ENCODE peak calls at places on chromosomes 1 and 21, in five cellular contexts. F is HFFc6, N is progenitor cell of endocrine pancreas, J is prostate gland, Z is fibroblast of mammary gland. L is an unnamed sample.

GRCh38 chr21:14995695-14996490 is 68.9 kb downstream of the NRIP1 start:
- DNase-seq in F (peak), N (no peak), Z (peak), J (no peak), L (peak)

GRCh38 chr1:180482425-180483275 is 19.7 kb downstream of the ACBD6 start:
- DNase-seq in N (no peak), J (peak), Z (peak), F (peak), L (peak)

GRCh38 chr1:15345711-15346355 is 63.9 kb upstream of the EFHD2 start:
- DNase-seq in J (no peak), N (no peak), Z (no peak), F (no peak), L (peak)

GRCh38 chr21:36542312-36543101 is 62.6 kb upstream of the CLDN14 start:
- DNase-seq in N (no peak), Z (no peak), J (peak), F (no peak), L (no peak)

GRCh38 chr21:25837545-25838263 is 102.9 kb downstream of the GABPA start:
- DNase-seq in N (no peak), F (peak), J (no peak), Z (peak), L (peak)

GRCh38 chr1:111191496-111191895 is 8.9 kb downstream of the DENND2D start:
- DNase-seq in F (peak), Z (peak), J (no peak), N (no peak), L (peak)

GRCh38 chr1:1118011-1118892 is 2.4 kb upstream of the C1orf159 start:
- DNase-seq in F (no peak), N (no peak), J (no peak), Z (no peak), L (no peak)

GRCh38 chr21:46080171-46081021 is 17.5 kb upstream of the COL6A2 start:
- DNase-seq in F (no peak), J (no peak), N (peak), Z (no peak), L (no peak)

GRCh38 chr1:204130178-204130577 is 21.7 kb downstream of the ETNK2 start:
- DNase-seq in J (no peak), F (no peak), Z (no peak), N (no peak), L (no peak)

GRCh38 chr1:247857069-247857985 is at the start of gene TRIM58:
- DNase-seq in Z (no peak), N (peak), F (no peak), J (no peak), L (no peak)

GRCh38 chr1:229027622-229028182 is 243.2 kb upstream of the RAB4A start:
- DNase-seq in Z (peak), J (no peak), N (no peak), F (no peak), L (no peak)

GRCh38 chr1:223712856-223713494 is 636 bp downstream of the CAPN2 start:
- DNase-seq in J (no peak), N (no peak), F (no peak), Z (no peak), L (no peak)

GRCh38 chr1:244761279-244761678 is 74.2 kb upstream of the COX20 start:
- DNase-seq in N (no peak), J (no peak), Z (no peak), F (no peak), L (no peak)

GRCh38 chr1:60171793-60172192 is 98.2 kb upstream of the C1orf87 start:
- DNase-seq in F (peak), N (no peak), Z (peak), J (no peak), L (no peak)

GRCh38 chr1:17831619-17832018 is 76.5 kb downstream of the ACTL8 start:
- DNase-seq in Z (peak), N (peak), J (no peak), F (peak), L (peak)

GRCh38 chr1:178540646-178541045 is 27.7 kb downstream of the TEX35 start:
- DNase-seq in Z (peak), F (peak), N (no peak), J (no peak), L (peak)

GRCh38 chr1:56584910-56585528 is 5.7 kb upstream of the PLPP3 start:
- DNase-seq in F (peak), J (peak), N (no peak), Z (peak), L (peak)

DNA sequence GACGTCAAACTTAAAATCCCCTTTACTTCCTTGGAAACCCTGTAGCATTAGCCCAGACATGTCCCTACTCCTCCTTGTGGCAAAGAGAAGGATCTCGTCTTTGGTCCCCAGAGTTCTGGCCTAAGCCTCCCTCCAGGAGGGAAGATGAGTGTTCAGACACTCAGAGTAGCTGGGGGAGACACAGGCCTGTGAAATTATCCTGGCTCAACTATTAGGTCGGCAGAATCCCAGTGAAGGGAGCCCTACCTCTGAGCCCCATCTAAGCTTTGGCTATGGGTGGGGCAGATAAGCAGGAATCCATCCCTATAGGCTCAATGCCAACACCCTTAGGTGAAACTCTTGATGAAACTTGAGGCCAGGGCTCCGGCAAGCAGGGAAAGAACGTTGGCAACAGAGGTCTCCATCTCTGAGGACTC is 1.7 kb upstream of the SFN start:
- DNase-seq in F (peak), J (no peak), N (no peak), Z (peak), L (peak)
- TF ChIP-seq CTCF in F (peak), J (no peak), N (peak), Z (peak), L (peak)

GRCh38 chr1:166882893-166883292 is 6.8 kb upstream of the TADA1 start:
- DNase-seq in Z (peak), J (no peak), N (no peak), F (no peak), L (no peak)

GRCh38 chr1:166888710-166889109 is 12.6 kb upstream of the TADA1 start:
- DNase-seq in Z (peak), N (no peak), F (no peak), J (no peak), L (no peak)

GRCh38 chr1:166884971-166885370 is 8.9 kb upstream of the TADA1 start:
- DNase-seq in Z (no peak), N (no peak), F (no peak), J (no peak), L (no peak)

DNA sequence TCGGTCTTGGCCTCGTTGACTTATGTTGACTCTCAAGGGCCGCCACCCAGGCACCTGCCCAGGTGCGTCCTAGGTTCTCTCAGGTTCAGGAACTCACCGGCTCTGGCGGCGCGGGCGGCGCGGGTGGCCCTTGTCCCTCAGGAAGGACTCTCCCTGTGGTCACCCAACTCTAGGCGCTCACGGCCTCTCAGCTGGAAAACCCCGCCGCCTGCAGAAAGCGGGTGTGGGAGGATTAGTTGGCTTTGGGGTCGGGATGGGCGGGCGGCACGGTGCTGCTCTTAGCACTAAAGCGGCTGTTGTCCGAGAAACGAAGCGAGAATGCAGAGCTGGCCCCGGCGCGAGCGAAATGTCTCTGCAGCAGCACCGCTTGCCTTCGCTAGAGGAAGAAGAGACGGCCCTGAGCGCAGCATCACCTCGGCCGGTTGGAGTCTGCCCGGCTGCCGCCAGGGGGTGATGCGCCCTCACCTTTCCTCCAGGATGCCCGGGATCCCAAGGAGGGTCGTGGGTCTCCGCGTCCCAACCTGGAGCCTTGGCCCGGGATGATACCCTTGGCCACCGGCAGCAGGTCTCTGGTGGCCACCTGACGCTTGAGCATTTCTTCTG is 8.1 kb upstream of the TADA1 start:
- DNase-seq in N (peak), J (peak), F (no peak), Z (peak), L (no peak)
- TF ChIP-seq CTCF in N (peak), J (no peak), F (peak), Z (peak), L (peak)

GRCh38 chr1:196317535-196318522 is 290.4 kb downstream of the KCNT2 start:
- DNase-seq in J (no peak), F (peak), N (no peak), Z (peak), L (no peak)
- TF ChIP-seq CTCF in J (no peak), F (peak), N (peak), Z (peak), L (peak)

GRCh38 chr1:105795741-105796140 is 1260.7 kb upstream of the PRMT6 start:
- DNase-seq in Z (no peak), N (no peak), J (no peak), F (no peak), L (no peak)

DNA sequence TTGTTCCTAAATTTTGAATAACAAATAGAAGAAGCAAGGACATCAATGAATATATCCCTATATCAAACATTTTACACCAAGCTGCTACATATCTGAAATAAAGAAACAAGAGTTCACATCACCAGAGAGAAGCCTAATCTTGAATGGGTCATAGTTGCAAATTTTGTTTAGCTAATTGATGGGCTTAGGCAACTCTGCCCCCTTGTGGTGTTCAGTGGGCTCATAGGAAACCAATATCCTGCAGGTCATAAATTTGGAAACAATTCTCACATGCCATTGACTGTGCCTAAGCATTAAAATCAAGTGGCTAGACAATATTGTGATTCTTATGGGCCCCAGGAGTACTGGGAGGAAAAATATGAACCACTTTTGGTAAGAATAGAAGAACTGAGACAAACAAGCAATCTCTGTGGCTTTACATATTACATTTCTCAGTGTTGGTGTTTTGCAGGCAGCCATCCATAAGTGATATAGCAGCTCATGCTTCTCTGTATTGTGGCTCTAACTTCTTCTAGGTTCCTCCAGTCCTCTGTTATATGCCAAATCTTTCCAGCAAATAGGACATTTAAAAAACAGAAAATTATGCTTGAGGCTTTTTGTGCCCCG is 1262.8 kb upstream of the PRMT6 start:
- DNase-seq in N (peak), J (no peak), Z (peak), F (peak), L (peak)
- TF ChIP-seq CTCF in N (peak), J (peak), Z (peak), F (peak), L (peak)

GRCh38 chr1:236753554-236753953 is 41.5 kb upstream of the MTR start:
- DNase-seq in Z (peak), N (no peak), J (no peak), F (peak), L (no peak)
- TF ChIP-seq CTCF in Z (peak), N (peak), J (no peak), F (peak), L (peak)